ENCODE peak calls at places on chromosome 22, in seven cellular contexts. X is NCI-H446 treated with DMSO at 0.1 percent for 48 hours; C is AG08396; R is hepatocyte; Q is stimulated activated CD8-positive, alpha-beta memory T cell treated with anti-CD3 and anti-CD28 coated beads, Interleukin-7, amount 100 ng/mL, for 1 hour; B is HT1080; K is ACHN. J is an unnamed sample.

GRCh38 chr22:36325163-36326031 is 62.4 kb downstream of the MYH9 start:
- DNase-seq in X (no peak), K (no peak), C (peak; percentile 65), R (peak; percentile 44), B (no peak), Q (no peak), J (no peak)

GRCh38 chr22:26168199-26168915 is 905 bp upstream of the SEZ6L start:
- DNase-seq in K (no peak), C (no peak), R (no peak), Q (no peak), X (peak; percentile 40), B (no peak), J (peak; percentile 38)

GRCh38 chr22:36156515-36157419 is 3.8 kb downstream of the APOL3 start:
- DNase-seq in C (peak; percentile 77), R (peak; percentile 71), K (peak; percentile 71), B (peak; percentile 74), X (no peak), Q (peak; percentile 44), J (peak; percentile 29)

GRCh38 chr22:22009661-22010060 is 27.1 kb upstream of the TOP3B start:
- DNase-seq in K (no peak), X (no peak), R (no peak), C (no peak), B (peak; percentile 21), Q (no peak), J (no peak)

GRCh38 chr22:46070215-46070721 is 80.1 kb upstream of the PPARA start:
- DNase-seq in X (no peak), Q (no peak), R (peak; percentile 53), C (no peak), K (no peak), B (peak; percentile 78), J (peak; percentile 53)

GRCh38 chr22:35991168-35991567 is 37.5 kb downstream of the RBFOX2 start:
- DNase-seq in X (no peak), B (no peak), Q (no peak), R (no peak), C (peak; percentile 30), K (no peak), J (no peak)

GRCh38 chr22:29152381-29153138 is 53.1 kb upstream of the EMID1 start:
- DNase-seq in Q (no peak), R (no peak), K (no peak), C (no peak), B (no peak), X (peak; percentile 40), J (peak; percentile 55)

GRCh38 chr22:31139866-31140716 is at the start of gene PLA2G3:
- DNase-seq in R (peak; percentile 34), Q (no peak), K (no peak), C (peak; percentile 72), X (peak; percentile 81), B (peak; percentile 48), J (peak; percentile 94)

GRCh38 chr22:27317156-27317555 is 484.4 kb downstream of the MN1 start:
- DNase-seq in K (peak; percentile 67), Q (no peak), C (no peak), B (peak; percentile 7), X (no peak), R (no peak), J (peak; percentile 40)

GRCh38 chr22:29737251-29738117 is 17.7 kb downstream of the CABP7 start:
- DNase-seq in R (no peak), K (no peak), B (no peak), C (no peak), X (peak; percentile 64), Q (no peak), J (no peak)

GRCh38 chr22:37274380-37274862 is 7.9 kb upstream of the CYTH4 start:
- DNase-seq in X (no peak), K (no peak), R (no peak), Q (no peak), C (no peak), B (no peak), J (no peak)

GRCh38 chr22:37996079-37996478 is 11.7 kb upstream of the SOX10 start:
- DNase-seq in B (no peak), Q (no peak), C (no peak), X (no peak), K (no peak), R (no peak), J (no peak)

GRCh38 chr22:50641696-50642607 is 14.0 kb upstream of the ARSA start:
- DNase-seq in K (no peak), B (no peak), X (no peak), R (peak; percentile 71), Q (no peak), C (no peak), J (peak; percentile 82)

GRCh38 chr22:30481711-30482110 is 9.9 kb upstream of the SEC14L3 start:
- DNase-seq in K (no peak), C (no peak), R (no peak), X (no peak), Q (no peak), B (peak; percentile 11), J (no peak)

GRCh38 chr22:24937114-24937513 is 9.4 kb downstream of the LHFPL7 start:
- DNase-seq in Q (no peak), C (peak; percentile 24), K (peak; percentile 31), X (no peak), R (peak; percentile 40), B (peak; percentile 42), J (peak; percentile 33)

GRCh38 chr22:19085233-19086043 is 36.8 kb downstream of the DGCR2 start:
- DNase-seq in X (peak; percentile 32), K (peak; percentile 46), B (peak; percentile 55), Q (no peak), R (peak; percentile 41), C (peak; percentile 66), J (no peak)

GRCh38 chr22:44669725-44670027 is 32.3 kb upstream of the PRR5 start:
- DNase-seq in Q (no peak), K (peak; percentile 37), R (no peak), C (peak; percentile 62), X (no peak), B (no peak), J (peak; percentile 68)